ENCODE peak calls at places on chromosomes 3 and 15, in six cellular contexts. One of them, this sample, is unnamed.
A peak's percentile ranks its signal among the peaks of the same experiment; 100 is the strongest.

GRCh38 chr15:76185716-76186115 is 125.6 kb downstream of the ETFA start:
- DNase-seq in AG09309: no peak
- DNase-seq in CD4-positive, alpha-beta T cell: no peak
- DNase-seq in progenitor cell of endocrine pancreas: no peak
- DNase-seq in lower lobe of right lung: no peak
- DNase-seq in nephron progenitor cell: peak; percentile 39
- DNase-seq in this sample: peak; percentile 11

GRCh38 chr15:44177139-44177538 is 17.9 kb downstream of the FRMD5 start:
- DNase-seq in nephron progenitor cell: no peak
- DNase-seq in progenitor cell of endocrine pancreas: no peak
- DNase-seq in lower lobe of right lung: no peak
- DNase-seq in AG09309: no peak
- DNase-seq in CD4-positive, alpha-beta T cell: no peak
- DNase-seq in this sample: no peak

GRCh38 chr15:90033006-90033405 is 31.9 kb downstream of the ZNF710 start:
- DNase-seq in CD4-positive, alpha-beta T cell: no peak
- DNase-seq in lower lobe of right lung: no peak
- DNase-seq in AG09309: no peak
- DNase-seq in nephron progenitor cell: no peak
- DNase-seq in progenitor cell of endocrine pancreas: no peak
- DNase-seq in this sample: no peak

GRCh38 chr15:78671626-78672211 is 30.7 kb upstream of the CHRNB4 start:
- DNase-seq in progenitor cell of endocrine pancreas: no peak
- DNase-seq in AG09309: no peak
- DNase-seq in nephron progenitor cell: no peak
- DNase-seq in CD4-positive, alpha-beta T cell: no peak
- DNase-seq in lower lobe of right lung: no peak
- DNase-seq in this sample: no peak

GRCh38 chr3:196399485-196399945 is 32.7 kb downstream of the UBXN7 start:
- DNase-seq in progenitor cell of endocrine pancreas: no peak
- DNase-seq in lower lobe of right lung: no peak
- DNase-seq in nephron progenitor cell: no peak
- DNase-seq in AG09309: no peak
- DNase-seq in CD4-positive, alpha-beta T cell: no peak
- DNase-seq in this sample: no peak

GRCh38 chr15:38069001-38069400 is 134.6 kb downstream of the TMCO5A start:
- DNase-seq in progenitor cell of endocrine pancreas: no peak
- DNase-seq in lower lobe of right lung: no peak
- DNase-seq in AG09309: no peak
- DNase-seq in CD4-positive, alpha-beta T cell: no peak
- DNase-seq in nephron progenitor cell: no peak
- DNase-seq in this sample: no peak

GRCh38 chr3:145035682-145036081 is 1064.1 kb downstream of the DIPK2A start:
- DNase-seq in nephron progenitor cell: no peak
- DNase-seq in lower lobe of right lung: no peak
- DNase-seq in CD4-positive, alpha-beta T cell: no peak
- DNase-seq in progenitor cell of endocrine pancreas: no peak
- DNase-seq in AG09309: no peak
- DNase-seq in this sample: no peak

GRCh38 chr15:89870688-89871288 is 23.0 kb downstream of the AP3S2 start:
- DNase-seq in lower lobe of right lung: no peak
- DNase-seq in progenitor cell of endocrine pancreas: no peak
- DNase-seq in CD4-positive, alpha-beta T cell: no peak
- DNase-seq in nephron progenitor cell: no peak
- DNase-seq in AG09309: no peak
- DNase-seq in this sample: no peak

GRCh38 chr3:194497799-194498575 is 11.2 kb upstream of the ATP13A3 start:
- DNase-seq in CD4-positive, alpha-beta T cell: no peak
- DNase-seq in lower lobe of right lung: no peak
- DNase-seq in progenitor cell of endocrine pancreas: no peak
- DNase-seq in AG09309: no peak
- DNase-seq in nephron progenitor cell: peak; percentile 34
- DNase-seq in this sample: no peak

GRCh38 chr3:66410371-66410770 is 90.5 kb downstream of the LRIG1 start:
- DNase-seq in AG09309: no peak
- DNase-seq in CD4-positive, alpha-beta T cell: no peak
- DNase-seq in nephron progenitor cell: no peak
- DNase-seq in lower lobe of right lung: no peak
- DNase-seq in progenitor cell of endocrine pancreas: no peak
- DNase-seq in this sample: no peak

GRCh38 chr3:4524423-4524769 is 31.2 kb downstream of the ITPR1 start:
- DNase-seq in nephron progenitor cell: no peak
- DNase-seq in lower lobe of right lung: no peak
- DNase-seq in CD4-positive, alpha-beta T cell: no peak
- DNase-seq in progenitor cell of endocrine pancreas: no peak
- DNase-seq in AG09309: no peak
- DNase-seq in this sample: no peak

GRCh38 chr3:129612350-129613204 is 6.1 kb upstream of the PLXND1 start:
- DNase-seq in CD4-positive, alpha-beta T cell: no peak
- DNase-seq in nephron progenitor cell: no peak
- DNase-seq in progenitor cell of endocrine pancreas: no peak
- DNase-seq in AG09309: no peak
- DNase-seq in lower lobe of right lung: no peak
- DNase-seq in this sample: no peak

GRCh38 chr15:87608238-87609028 is 648.1 kb downstream of the NTRK3 start:
- DNase-seq in lower lobe of right lung: no peak
- DNase-seq in AG09309: no peak
- DNase-seq in CD4-positive, alpha-beta T cell: no peak
- DNase-seq in progenitor cell of endocrine pancreas: no peak
- DNase-seq in nephron progenitor cell: no peak
- DNase-seq in this sample: no peak

GRCh38 chr3:61828880-61829279 is 267.5 kb downstream of the PTPRG start:
- DNase-seq in AG09309: no peak
- DNase-seq in progenitor cell of endocrine pancreas: no peak
- DNase-seq in nephron progenitor cell: no peak
- DNase-seq in lower lobe of right lung: no peak
- DNase-seq in CD4-positive, alpha-beta T cell: no peak
- DNase-seq in this sample: no peak

GRCh38 chr3:73602171-73602570 is 22.6 kb downstream of the PDZRN3 start:
- DNase-seq in CD4-positive, alpha-beta T cell: no peak
- DNase-seq in AG09309: peak; percentile 77
- DNase-seq in lower lobe of right lung: no peak
- DNase-seq in progenitor cell of endocrine pancreas: no peak
- DNase-seq in nephron progenitor cell: no peak
- DNase-seq in this sample: no peak

GRCh38 chr3:147934316-147935188 is 525.4 kb downstream of the ZIC1 start:
- DNase-seq in progenitor cell of endocrine pancreas: no peak
- DNase-seq in AG09309: no peak
- DNase-seq in nephron progenitor cell: no peak
- DNase-seq in lower lobe of right lung: no peak
- DNase-seq in CD4-positive, alpha-beta T cell: no peak
- DNase-seq in this sample: no peak

GRCh38 chr15:58056015-58056414 is 9.5 kb downstream of the ALDH1A2 start:
- DNase-seq in lower lobe of right lung: no peak
- DNase-seq in AG09309: no peak
- DNase-seq in progenitor cell of endocrine pancreas: no peak
- DNase-seq in CD4-positive, alpha-beta T cell: no peak
- DNase-seq in nephron progenitor cell: no peak
- DNase-seq in this sample: no peak

GRCh38 chr3:185732782-185733181 is 92.1 kb downstream of the IGF2BP2 start:
- DNase-seq in progenitor cell of endocrine pancreas: no peak
- DNase-seq in CD4-positive, alpha-beta T cell: no peak
- DNase-seq in nephron progenitor cell: no peak
- DNase-seq in lower lobe of right lung: no peak
- DNase-seq in AG09309: no peak
- DNase-seq in this sample: no peak

GRCh38 chr15:48939686-48940085 is 24.0 kb downstream of the SHC4 start:
- DNase-seq in CD4-positive, alpha-beta T cell: no peak
- DNase-seq in progenitor cell of endocrine pancreas: no peak
- DNase-seq in nephron progenitor cell: no peak
- DNase-seq in lower lobe of right lung: no peak
- DNase-seq in AG09309: peak; percentile 92
- DNase-seq in this sample: no peak

GRCh38 chr15:29312387-29312786 is 42.8 kb upstream of the NSMCE3 start:
- DNase-seq in CD4-positive, alpha-beta T cell: no peak
- DNase-seq in progenitor cell of endocrine pancreas: no peak
- DNase-seq in nephron progenitor cell: no peak
- DNase-seq in AG09309: peak; percentile 17
- DNase-seq in lower lobe of right lung: no peak
- DNase-seq in this sample: no peak

GRCh38 chr3:112351036-112351435 is 18.1 kb downstream of the CD200 start:
- DNase-seq in lower lobe of right lung: no peak
- DNase-seq in progenitor cell of endocrine pancreas: no peak
- DNase-seq in AG09309: no peak
- DNase-seq in CD4-positive, alpha-beta T cell: no peak
- DNase-seq in nephron progenitor cell: no peak
- DNase-seq in this sample: no peak

GRCh38 chr15:51386960-51387698 is 45.7 kb downstream of the GLDN start:
- DNase-seq in CD4-positive, alpha-beta T cell: no peak
- DNase-seq in nephron progenitor cell: no peak
- DNase-seq in lower lobe of right lung: no peak
- DNase-seq in AG09309: no peak
- DNase-seq in progenitor cell of endocrine pancreas: no peak
- DNase-seq in this sample: no peak

GRCh38 chr15:101043011-101043410 is 123.9 kb downstream of the LRRK1 start:
- DNase-seq in CD4-positive, alpha-beta T cell: no peak
- DNase-seq in progenitor cell of endocrine pancreas: no peak
- DNase-seq in AG09309: no peak
- DNase-seq in lower lobe of right lung: no peak
- DNase-seq in nephron progenitor cell: no peak
- DNase-seq in this sample: no peak

GRCh38 chr3:38698760-38699159 is 49.3 kb upstream of the SCN5A start:
- DNase-seq in CD4-positive, alpha-beta T cell: no peak
- DNase-seq in progenitor cell of endocrine pancreas: no peak
- DNase-seq in lower lobe of right lung: no peak
- DNase-seq in AG09309: no peak
- DNase-seq in nephron progenitor cell: no peak
- DNase-seq in this sample: no peak
- TF ChIP-seq CTCF in CD4-positive, alpha-beta T cell: no peak
- TF ChIP-seq CTCF in progenitor cell of endocrine pancreas: no peak
- TF ChIP-seq CTCF in lower lobe of right lung: no peak
- TF ChIP-seq CTCF in AG09309: no peak
- TF ChIP-seq CTCF in nephron progenitor cell: no peak
- TF ChIP-seq CTCF in this sample: no peak

GRCh38 chr15:74958320-74958907 is 1.8 kb upstream of the RPP25 start:
- DNase-seq in progenitor cell of endocrine pancreas: no peak
- DNase-seq in AG09309: no peak
- DNase-seq in nephron progenitor cell: peak; percentile 51
- DNase-seq in lower lobe of right lung: peak; percentile 81
- DNase-seq in CD4-positive, alpha-beta T cell: no peak
- DNase-seq in this sample: peak; percentile 23
- TF ChIP-seq CTCF in progenitor cell of endocrine pancreas: peak; percentile 35
- TF ChIP-seq CTCF in AG09309: peak; percentile 3
- TF ChIP-seq CTCF in nephron progenitor cell: peak; percentile 9
- TF ChIP-seq CTCF in lower lobe of right lung: peak; percentile 45
- TF ChIP-seq CTCF in CD4-positive, alpha-beta T cell: no peak
- TF ChIP-seq CTCF in this sample: peak; percentile 40

DNA sequence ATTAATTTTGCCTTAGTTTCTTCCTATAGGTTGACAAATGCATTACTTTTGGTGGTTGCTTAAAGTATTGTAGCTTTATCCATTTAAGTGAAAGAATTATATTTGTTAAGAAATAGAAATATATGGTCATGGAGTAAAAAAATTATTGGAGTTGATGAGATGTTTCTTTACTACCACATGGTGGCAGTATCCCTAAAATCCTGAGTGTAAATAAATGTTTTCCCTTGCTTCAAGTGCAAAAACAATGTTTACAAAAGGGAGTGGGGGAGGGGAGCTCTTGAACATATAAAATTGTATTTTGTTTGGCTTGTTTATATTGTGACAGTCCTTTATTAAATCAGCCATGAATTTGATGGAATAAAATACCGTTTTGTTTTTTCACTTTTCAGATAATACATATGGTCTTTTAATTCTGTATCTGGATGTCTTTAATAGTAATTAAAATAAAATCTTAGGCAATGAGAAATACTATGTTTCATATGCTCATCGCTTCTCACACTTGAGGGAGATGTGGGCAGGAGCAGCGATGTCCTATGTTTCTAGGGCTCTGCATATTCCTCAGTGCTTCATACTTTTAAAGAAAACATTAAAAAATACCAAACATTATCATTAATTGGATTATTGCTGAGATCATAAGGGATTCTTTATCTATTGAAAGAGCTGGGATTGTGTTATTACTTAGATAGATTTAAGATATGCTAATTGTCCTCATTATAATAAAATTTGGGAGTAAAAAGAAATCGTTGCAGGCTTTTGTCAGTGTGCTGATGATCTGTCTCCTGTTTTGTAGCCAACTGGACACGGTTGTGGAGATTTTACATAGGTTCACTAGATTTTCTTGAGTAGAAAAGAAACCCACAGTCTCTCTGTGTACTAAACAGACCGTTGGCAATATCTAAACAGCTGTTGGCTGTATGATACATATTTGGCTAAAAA is 349.7 kb downstream of the TUSC7 start:
- DNase-seq in CD4-positive, alpha-beta T cell: no peak
- DNase-seq in progenitor cell of endocrine pancreas: no peak
- DNase-seq in AG09309: no peak
- DNase-seq in lower lobe of right lung: no peak
- DNase-seq in nephron progenitor cell: peak; percentile 10
- DNase-seq in this sample: no peak
- TF ChIP-seq CTCF in CD4-positive, alpha-beta T cell: no peak
- TF ChIP-seq CTCF in progenitor cell of endocrine pancreas: peak; percentile 73
- TF ChIP-seq CTCF in AG09309: peak; percentile 29
- TF ChIP-seq CTCF in lower lobe of right lung: peak; percentile 51
- TF ChIP-seq CTCF in nephron progenitor cell: peak; percentile 70
- TF ChIP-seq CTCF in this sample: peak; percentile 78

GRCh38 chr3:71419369-71419768 is 164.2 kb downstream of the FOXP1 start:
- DNase-seq in progenitor cell of endocrine pancreas: no peak
- DNase-seq in CD4-positive, alpha-beta T cell: no peak
- DNase-seq in lower lobe of right lung: no peak
- DNase-seq in nephron progenitor cell: no peak
- DNase-seq in AG09309: no peak
- DNase-seq in this sample: no peak

GRCh38 chr3:71413572-71413971 is 170.0 kb downstream of the FOXP1 start:
- DNase-seq in lower lobe of right lung: no peak
- DNase-seq in nephron progenitor cell: no peak
- DNase-seq in progenitor cell of endocrine pancreas: no peak
- DNase-seq in CD4-positive, alpha-beta T cell: no peak
- DNase-seq in AG09309: no peak
- DNase-seq in this sample: no peak

GRCh38 chr3:71414189-71414924 is 169.2 kb downstream of the FOXP1 start:
- DNase-seq in CD4-positive, alpha-beta T cell: no peak
- DNase-seq in lower lobe of right lung: no peak
- DNase-seq in AG09309: no peak
- DNase-seq in progenitor cell of endocrine pancreas: no peak
- DNase-seq in nephron progenitor cell: no peak
- DNase-seq in this sample: no peak

GRCh38 chr3:71415708-71416108 is 167.8 kb downstream of the FOXP1 start:
- DNase-seq in CD4-positive, alpha-beta T cell: no peak
- DNase-seq in progenitor cell of endocrine pancreas: no peak
- DNase-seq in AG09309: no peak
- DNase-seq in lower lobe of right lung: no peak
- DNase-seq in nephron progenitor cell: no peak
- DNase-seq in this sample: no peak

DNA sequence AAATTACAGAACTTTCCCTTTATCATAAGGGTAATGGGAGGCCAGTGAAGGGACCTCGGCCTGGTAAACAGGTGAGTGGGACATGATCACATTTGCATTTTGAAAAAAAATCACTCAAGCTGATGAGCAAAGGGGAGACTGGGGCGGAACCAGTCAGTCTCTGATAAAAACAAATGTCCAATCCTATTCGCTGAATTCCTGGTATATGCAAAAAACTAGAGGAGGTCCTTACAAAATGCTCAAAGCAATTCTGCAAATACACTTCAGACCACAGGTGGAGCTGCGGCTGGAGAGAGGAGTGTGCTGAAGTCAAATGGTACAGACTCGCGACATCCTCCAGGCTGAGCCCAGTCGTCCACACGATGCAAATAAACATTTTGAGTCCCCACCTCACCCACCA is 166.7 kb downstream of the FOXP1 start:
- DNase-seq in CD4-positive, alpha-beta T cell: peak; percentile 12
- DNase-seq in nephron progenitor cell: no peak
- DNase-seq in progenitor cell of endocrine pancreas: no peak
- DNase-seq in lower lobe of right lung: no peak
- DNase-seq in AG09309: no peak
- DNase-seq in this sample: no peak
- TF ChIP-seq CTCF in CD4-positive, alpha-beta T cell: peak; percentile 40
- TF ChIP-seq CTCF in nephron progenitor cell: no peak
- TF ChIP-seq CTCF in progenitor cell of endocrine pancreas: peak; percentile 45
- TF ChIP-seq CTCF in lower lobe of right lung: no peak
- TF ChIP-seq CTCF in AG09309: peak; percentile 7
- TF ChIP-seq CTCF in this sample: peak; percentile 32